ENCODE peak calls at places on chromosomes 11 and 22, in nine cellular contexts. X is esophagus squamous epithelium, K is lower leg skin, U is HCT116, F is heart left ventricle, H is tibial nerve, O is K562, M is adrenal gland, D is A549. J is an unnamed sample.

GRCh38 chr22:38709306-38709705 is 3.6 kb downstream of the GTPBP1 start:
- DNase-seq in X (no peak), K (no peak), U (no peak), F (no peak), H (no peak), O (no peak), M (no peak), D (no peak), J (no peak)

GRCh38 chr11:126978155-126978554 is 22.4 kb downstream of the KIRREL3 start:
- DNase-seq in X (no peak), K (no peak), U (no peak), F (no peak), H (no peak), O (no peak), M (no peak), D (no peak), J (no peak)

GRCh38 chr22:42300286-42301071 is 30.0 kb upstream of the TCF20 start:
- DNase-seq in X (no peak), K (no peak), U (no peak), F (no peak), H (no peak), O (peak; percentile 44), M (no peak), D (no peak), J (no peak)

GRCh38 chr11:64564947-64565889 is 25.8 kb upstream of the SLC22A12 start:
- DNase-seq in X (no peak), K (no peak), U (no peak), F (no peak), H (no peak), O (no peak), M (no peak), D (peak; percentile 17), J (no peak)

GRCh38 chr11:67416416-67417335 is 1.2 kb downstream of the CARNS1 start:
- DNase-seq in X (no peak), K (no peak), U (no peak), F (no peak), H (peak; percentile 24), O (no peak), M (no peak), D (peak; percentile 78), J (peak; percentile 61)

GRCh38 chr11:58730507-58731089 is 1.1 kb downstream of the GLYAT start:
- DNase-seq in X (no peak), K (no peak), U (no peak), F (no peak), H (no peak), O (no peak), M (no peak), D (no peak), J (no peak)

GRCh38 chr11:114399490-114399889 is 821 bp downstream of the C11orf71 start:
- DNase-seq in X (no peak), K (no peak), U (no peak), F (no peak), H (no peak), O (no peak), M (no peak), D (peak; percentile 16), J (no peak)

GRCh38 chr11:124394408-124394807 is 4.4 kb downstream of the OR8B3 start:
- DNase-seq in X (no peak), K (no peak), U (no peak), F (no peak), H (no peak), O (no peak), M (no peak), D (peak; percentile 27), J (no peak)

GRCh38 chr22:44305888-44306287 is 6.9 kb downstream of the SHISAL1 start:
- DNase-seq in X (no peak), K (no peak), U (no peak), F (no peak), H (peak; percentile 32), O (no peak), M (no peak), D (no peak), J (no peak)

GRCh38 chr22:49099089-49099488 is 728.6 kb downstream of the BRD1 start:
- DNase-seq in X (no peak), K (no peak), U (no peak), F (peak; percentile 21), H (no peak), O (no peak), M (no peak), D (no peak), J (no peak)

GRCh38 chr11:46808804-46809431 is 37.2 kb downstream of the CKAP5 start:
- DNase-seq in X (no peak), K (no peak), U (peak; percentile 13), F (no peak), H (no peak), O (no peak), M (no peak), D (peak; percentile 69), J (no peak)

GRCh38 chr11:120399312-120399711 is 63.1 kb downstream of the ARHGEF12 start:
- DNase-seq in X (no peak), K (no peak), U (no peak), F (no peak), H (no peak), O (no peak), M (no peak), D (no peak), J (no peak)

DNA sequence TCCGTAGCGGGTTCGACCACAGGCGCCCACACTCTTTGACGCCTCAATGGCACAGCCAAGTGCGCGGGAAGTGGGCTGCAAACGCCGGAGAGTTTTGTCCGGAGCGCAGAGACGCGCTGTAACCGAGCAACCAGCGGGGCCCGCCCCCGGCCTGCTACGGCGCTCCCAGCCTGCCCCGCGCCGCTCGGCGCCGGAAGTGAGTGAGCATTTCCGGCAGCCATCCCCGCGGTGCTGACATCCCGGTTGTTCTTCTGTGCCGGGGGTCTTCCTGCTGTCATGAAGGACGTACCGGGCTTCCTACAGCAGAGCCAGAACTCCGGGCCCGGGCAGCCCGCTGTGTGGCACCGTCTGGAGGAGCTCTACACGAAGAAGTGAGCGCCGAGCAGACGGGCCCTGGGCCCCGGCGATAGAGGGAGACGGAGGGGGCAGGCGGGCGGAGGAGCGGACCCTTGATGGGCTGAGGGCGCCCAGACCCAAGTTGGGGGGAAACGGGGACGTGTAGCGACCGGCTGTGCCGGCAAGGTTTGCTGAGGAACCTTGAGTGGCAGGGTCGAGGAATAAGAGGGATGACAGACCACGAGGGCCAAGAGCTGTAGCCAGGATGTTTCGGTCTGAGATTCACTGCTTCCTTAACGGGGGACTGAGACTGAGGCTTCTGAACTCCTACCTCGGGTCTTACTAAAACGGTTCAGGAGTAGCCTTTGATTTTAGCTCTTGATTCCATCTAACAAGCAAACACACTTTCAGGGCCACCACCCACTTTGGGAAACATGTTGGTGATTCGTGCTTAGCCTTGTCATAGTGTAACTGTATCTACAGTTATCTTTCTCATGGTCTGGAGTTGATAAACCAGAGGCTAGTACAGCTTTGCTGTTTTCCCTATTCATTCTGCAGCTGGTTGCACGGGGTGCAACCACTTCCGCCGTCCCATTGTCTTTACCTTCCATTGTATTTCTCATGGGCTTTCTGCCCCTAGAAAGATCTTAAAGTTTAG is at the start of gene PSMD13:
- DNase-seq in X (peak; percentile 34), K (peak; percentile 96), U (peak; percentile 56), F (peak; percentile 93), H (peak; percentile 70), O (peak; percentile 88), M (peak; percentile 90), D (peak; percentile 77), J (peak; percentile 98)
- TF ChIP-seq POLR2A in X (peak; percentile 63), K (no peak), U (peak; percentile 7), F (peak; percentile 45), H (no peak), O (peak; percentile 84), M (peak; percentile 23), D (peak; percentile 52), J (peak; percentile 66)

GRCh38 chr22:37098976-37099577 is 10.4 kb downstream of the TMPRSS6 start:
- DNase-seq in X (no peak), K (no peak), U (no peak), F (no peak), H (no peak), O (no peak), M (no peak), D (no peak), J (no peak)
- TF ChIP-seq CTCF in X (no peak), K (no peak), U (no peak), F (no peak), H (no peak), O (peak; percentile 28), M (no peak), D (no peak), J (no peak)

DNA sequence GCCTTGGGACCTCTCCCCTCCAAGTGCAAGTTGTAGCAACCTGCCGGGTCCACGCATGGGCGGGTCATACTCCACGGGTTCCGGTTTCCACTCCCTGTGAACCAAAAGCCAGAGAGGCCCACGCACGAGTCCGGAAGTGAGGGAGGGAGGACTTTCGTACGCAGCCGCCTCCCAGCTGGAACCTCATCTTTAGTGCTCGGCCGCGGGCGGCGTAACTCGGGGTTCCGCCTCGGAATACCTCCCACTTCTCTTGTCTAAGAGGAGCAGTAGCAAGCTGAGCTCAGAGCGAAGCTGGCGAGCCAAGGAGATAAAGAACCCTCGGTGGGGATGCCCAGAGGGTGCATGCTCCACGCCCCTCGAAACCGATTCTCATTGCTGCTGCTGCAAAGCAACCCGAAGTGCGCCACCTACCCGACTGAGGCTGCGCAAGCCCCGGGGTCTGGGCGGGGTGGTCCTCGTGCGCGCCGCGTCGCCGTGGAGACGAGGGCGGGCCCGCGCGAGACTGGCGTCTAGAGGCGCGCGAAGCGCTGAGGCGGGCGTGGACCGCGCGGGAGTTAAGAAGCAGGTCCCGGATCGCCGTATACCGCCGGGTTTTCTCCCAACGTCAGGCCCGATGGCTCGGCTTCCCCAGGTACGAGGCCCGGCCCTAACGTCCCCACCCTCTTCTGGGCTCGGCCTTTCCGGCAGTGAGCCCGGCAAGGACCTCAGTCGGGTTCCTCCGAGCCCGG is at the start of gene SFI1:
- DNase-seq in X (peak; percentile 71), K (peak; percentile 97), U (peak; percentile 74), F (peak; percentile 96), H (peak; percentile 84), O (peak; percentile 90), M (peak; percentile 96), D (peak; percentile 86), J (peak; percentile 98)
- TF ChIP-seq POLR2A in X (peak; percentile 57), K (no peak), U (peak; percentile 71), F (peak; percentile 52), H (no peak), O (peak; percentile 61), M (peak; percentile 85), D (peak; percentile 57), J (peak; percentile 51)

GRCh38 chr11:35947437-35947836 is 3.6 kb downstream of the LDLRAD3 start:
- DNase-seq in X (no peak), K (no peak), U (no peak), F (no peak), H (no peak), O (no peak), M (no peak), D (no peak), J (no peak)

GRCh38 chr11:35950082-35950481 is 6.2 kb downstream of the LDLRAD3 start:
- DNase-seq in X (no peak), K (no peak), U (no peak), F (no peak), H (no peak), O (no peak), M (no peak), D (no peak), J (no peak)

GRCh38 chr11:35951659-35952058 is 7.8 kb downstream of the LDLRAD3 start:
- DNase-seq in X (no peak), K (no peak), U (no peak), F (no peak), H (no peak), O (no peak), M (peak; percentile 60), D (no peak), J (no peak)

GRCh38 chr11:35946766-35947165 is 2.9 kb downstream of the LDLRAD3 start:
- DNase-seq in X (no peak), K (no peak), U (no peak), F (no peak), H (no peak), O (no peak), M (no peak), D (no peak), J (no peak)

GRCh38 chr11:35949242-35949641 is 5.4 kb downstream of the LDLRAD3 start:
- DNase-seq in X (no peak), K (no peak), U (no peak), F (no peak), H (no peak), O (no peak), M (no peak), D (no peak), J (no peak)
- TF ChIP-seq CTCF in X (no peak), K (no peak), U (no peak), F (no peak), H (no peak), O (no peak), M (no peak), D (no peak), J (no peak)

J was measured in upper lobe of left lung.